ENCODE peak calls at places on chromosomes 16 and 17, in seven cellular contexts. M, U, B, E, S, Z and C are unnamed samples.

GRCh38 chr17:69716571-69716970 is 302.1 kb downstream of the MAP2K6 start:
- DNase-seq in M (no peak), U (no peak), B (peak), E (no peak), S (no peak), Z (no peak), C (no peak)

GRCh38 chr16:80564394-80564793 is 23.6 kb downstream of the DYNLRB2 start:
- DNase-seq in M (no peak), U (no peak), B (no peak), E (no peak), S (no peak), Z (no peak), C (no peak)

GRCh38 chr16:81633147-81633619 is 145.9 kb upstream of the PLCG2 start:
- DNase-seq in M (no peak), U (no peak), B (no peak), E (no peak), S (peak), Z (no peak), C (no peak)

GRCh38 chr17:930258-930657 is 49.3 kb downstream of the NXN start:
- DNase-seq in M (no peak), U (no peak), B (no peak), E (no peak), S (no peak), Z (no peak), C (no peak)

GRCh38 chr17:42475121-42475520 is 16.4 kb downstream of the ATP6V0A1 start:
- DNase-seq in M (no peak), U (no peak), B (no peak), E (no peak), S (peak), Z (no peak), C (no peak)

GRCh38 chr17:12463102-12463501 is 202.6 kb upstream of the MYOCD start:
- DNase-seq in M (no peak), U (no peak), B (peak), E (peak), S (no peak), Z (peak), C (no peak)

GRCh38 chr17:82098939-82099765 is 1.1 kb upstream of the FASN start:
- DNase-seq in M (no peak), U (peak), B (no peak), E (no peak), S (no peak), Z (no peak), C (peak)

GRCh38 chr16:73145166-73145565 is 97.2 kb upstream of the ZFHX3 start:
- DNase-seq in M (no peak), U (no peak), B (no peak), E (no peak), S (no peak), Z (no peak), C (no peak)

GRCh38 chr17:73336613-73337400 is 25.0 kb upstream of the CDC42EP4 start:
- DNase-seq in M (no peak), U (no peak), B (no peak), E (no peak), S (no peak), Z (no peak), C (no peak)

GRCh38 chr17:323721-324139 is 28.9 kb downstream of the RPH3AL start:
- DNase-seq in M (no peak), U (no peak), B (no peak), E (no peak), S (no peak), Z (no peak), C (no peak)

GRCh38 chr17:4087911-4088693 is 54.7 kb downstream of the ZZEF1 start:
- DNase-seq in M (no peak), U (no peak), B (peak), E (peak), S (no peak), Z (no peak), C (no peak)

GRCh38 chr17:3796822-3797170 is 4.2 kb downstream of the ITGAE start:
- DNase-seq in M (no peak), U (no peak), B (no peak), E (no peak), S (no peak), Z (no peak), C (no peak)

GRCh38 chr17:79212150-79213087 is 137.8 kb downstream of the ENGASE start:
- DNase-seq in M (no peak), U (no peak), B (no peak), E (no peak), S (no peak), Z (no peak), C (no peak)

GRCh38 chr16:87276091-87276561 is 41.1 kb downstream of the C16orf95 start:
- DNase-seq in M (no peak), U (no peak), B (no peak), E (no peak), S (no peak), Z (no peak), C (no peak)

GRCh38 chr16:47028767-47029377 is 55.4 kb upstream of the DNAJA2 start:
- DNase-seq in M (no peak), U (no peak), B (no peak), E (no peak), S (no peak), Z (no peak), C (no peak)

GRCh38 chr17:78421084-78421533 is 42.7 kb downstream of the PGS1 start:
- DNase-seq in M (no peak), U (no peak), B (no peak), E (no peak), S (no peak), Z (no peak), C (no peak)

GRCh38 chr17:63189082-63189481 is 223.0 kb downstream of the TANC2 start:
- DNase-seq in M (no peak), U (no peak), B (peak), E (no peak), S (peak), Z (no peak), C (no peak)

GRCh38 chr16:75322706-75323105 is 71.3 kb upstream of the BCAR1 start:
- DNase-seq in M (no peak), U (no peak), B (peak), E (peak), S (no peak), Z (peak), C (no peak)

GRCh38 chr17:77444653-77445029 is 303.9 kb downstream of the SEC14L1 start:
- DNase-seq in M (no peak), U (no peak), B (peak), E (no peak), S (peak), Z (no peak), C (no peak)

GRCh38 chr17:81885869-81886548 is 5.4 kb downstream of the ALYREF start:
- DNase-seq in M (no peak), U (no peak), B (peak), E (no peak), S (peak), Z (no peak), C (no peak)

GRCh38 chr17:57402691-57403090 is 146.4 kb downstream of the MSI2 start:
- DNase-seq in M (no peak), U (no peak), B (no peak), E (no peak), S (no peak), Z (no peak), C (no peak)

GRCh38 chr17:55177159-55177913 is 87.4 kb upstream of the HLF start:
- DNase-seq in M (no peak), U (no peak), B (peak), E (no peak), S (no peak), Z (peak), C (no peak)

GRCh38 chr16:49636608-49637007 is 219.3 kb downstream of the ZNF423 start:
- DNase-seq in M (no peak), U (no peak), B (no peak), E (no peak), S (no peak), Z (no peak), C (no peak)

GRCh38 chr16:17313085-17313611 is 157.6 kb downstream of the XYLT1 start:
- DNase-seq in M (peak), U (no peak), B (peak), E (no peak), S (no peak), Z (no peak), C (no peak)

GRCh38 chr16:90019543-90020259 is 445 bp upstream of the DBNDD1 start:
- DNase-seq in M (no peak), U (peak), B (peak), E (peak), S (no peak), Z (no peak), C (peak)

GRCh38 chr17:48054238-48055185 is 6.4 kb downstream of the NFE2L1 start:
- DNase-seq in M (peak), U (peak), B (peak), E (no peak), S (no peak), Z (no peak), C (no peak)

GRCh38 chr17:34503804-34504203 is 75.6 kb upstream of the TMEM132E start:
- DNase-seq in M (no peak), U (no peak), B (no peak), E (no peak), S (peak), Z (no peak), C (peak)

GRCh38 chr16:25219070-25219737 is 2.5 kb downstream of the AQP8 start:
- DNase-seq in M (no peak), U (no peak), B (no peak), E (no peak), S (no peak), Z (no peak), C (no peak)

GRCh38 chr17:63819131-63819530 is 8.1 kb upstream of the PSMC5 start:
- DNase-seq in M (no peak), U (no peak), B (no peak), E (no peak), S (no peak), Z (no peak), C (no peak)

GRCh38 chr16:27572711-27573110 is 22.8 kb downstream of the KATNIP start:
- DNase-seq in M (no peak), U (no peak), B (peak), E (no peak), S (no peak), Z (no peak), C (no peak)

GRCh38 chr17:54172654-54173316 is 350.1 kb downstream of the KIF2B start:
- DNase-seq in M (no peak), U (no peak), B (peak), E (peak), S (no peak), Z (no peak), C (no peak)

GRCh38 chr16:75267631-75268264 is 16.3 kb upstream of the BCAR1 start:
- DNase-seq in M (no peak), U (no peak), B (no peak), E (no peak), S (no peak), Z (peak), C (no peak)

GRCh38 chr16:71670537-71670936 is 44.6 kb downstream of the MARVELD3 start:
- DNase-seq in M (no peak), U (no peak), B (no peak), E (no peak), S (no peak), Z (no peak), C (no peak)

GRCh38 chr16:69435977-69436729 is 11.7 kb downstream of the CYB5B start:
- DNase-seq in M (no peak), U (peak), B (no peak), E (no peak), S (peak), Z (no peak), C (no peak)

GRCh38 chr17:82170412-82170961 is 42.2 kb downstream of the CCDC57 start:
- DNase-seq in M (no peak), U (no peak), B (no peak), E (no peak), S (peak), Z (no peak), C (no peak)